ENCODE peak calls at places on chromosomes 2 and 18, in four cellular contexts. A is HepG2, J is sciatic nerve, T is upper lobe of right lung. W is an unnamed sample.

GRCh38 chr2:108571262-108571661 is 37.0 kb downstream of the LIMS1 start:
- ATAC-seq in A (no peak), J (no peak), T (no peak), W (no peak)

GRCh38 chr2:132669854-132670103 is 226 bp downstream of the LYPD1 start:
- ATAC-seq in A (peak), J (no peak), T (peak), W (no peak)

GRCh38 chr18:70418551-70419311 is 129.9 kb downstream of the SOCS6 start:
- ATAC-seq in A (peak), J (no peak), T (no peak), W (no peak)

GRCh38 chr2:165633431-165633830 is 160.6 kb downstream of the GALNT3 start:
- ATAC-seq in A (no peak), J (no peak), T (no peak), W (no peak)

GRCh38 chr18:7902399-7902839 is 335.3 kb downstream of the PTPRM start:
- ATAC-seq in A (no peak), J (peak), T (no peak), W (peak)

GRCh38 chr2:17095340-17095739 is 422.9 kb downstream of the RAD51AP2 start:
- ATAC-seq in A (no peak), J (no peak), T (no peak), W (no peak)

GRCh38 chr2:48496867-48497266 is 33.1 kb upstream of the STON1 start:
- ATAC-seq in A (no peak), J (no peak), T (no peak), W (no peak)

GRCh38 chr2:217902281-217903141 is 100.3 kb downstream of the TNS1 start:
- ATAC-seq in A (peak), J (peak), T (peak), W (peak)